ENCODE peak calls at places on chromosomes 5 and 9, in five cellular contexts. N, I, S, F and W are unnamed samples. For H3K4me1, the result is how much of the 10 kb centered on the place peaks cover.

GRCh38 chr5:96572864-96573512 is 89.2 kb upstream of the CAST start:
- DNase-seq in N (no peak), I (no peak), S (peak), F (no peak), W (no peak)

GRCh38 chr9:107137495-107138202 is 145.4 kb upstream of the RAD23B start:
- DNase-seq in N (no peak), I (no peak), S (peak), F (no peak), W (no peak)

GRCh38 chr5:15008476-15008875 is 136.9 kb upstream of the ANKH start:
- DNase-seq in N (peak), I (peak), S (peak), F (peak), W (peak)

GRCh38 chr5:164335837-164336236 is 830.4 kb downstream of the MAT2B start:
- DNase-seq in N (no peak), I (no peak), S (peak), F (no peak), W (no peak)

GRCh38 chr9:121627432-121627831 is 24.0 kb upstream of the DAB2IP start:
- DNase-seq in N (no peak), I (no peak), S (no peak), F (no peak), W (no peak)

GRCh38 chr9:98331536-98332259 is 76.2 kb upstream of the TBC1D2 start:
- DNase-seq in N (no peak), I (no peak), S (peak), F (no peak), W (no peak)

GRCh38 chr5:123485275-123485674 is 26.7 kb upstream of the CSNK1G3 start:
- DNase-seq in N (no peak), I (no peak), S (no peak), F (no peak), W (no peak)

GRCh38 chr9:136512651-136513066 is 29.8 kb upstream of the SEC16A start:
- DNase-seq in N (no peak), I (no peak), S (no peak), F (no peak), W (no peak)

GRCh38 chr9:121686930-121687541 is 35.6 kb downstream of the DAB2IP start:
- DNase-seq in N (peak), I (peak), S (peak), F (peak), W (no peak)

GRCh38 chr9:115553082-115553481 is 435.1 kb upstream of the TNC start:
- DNase-seq in N (no peak), I (no peak), S (no peak), F (no peak), W (no peak)

GRCh38 chr5:122095158-122095557 is 17.1 kb upstream of the LOX start:
- DNase-seq in N (no peak), I (no peak), S (no peak), F (no peak), W (no peak)

GRCh38 chr5:122093861-122094650 is 16.0 kb upstream of the LOX start:
- DNase-seq in N (no peak), I (no peak), S (peak), F (no peak), W (no peak)

GRCh38 chr5:122099060-122099790 is 21.2 kb upstream of the LOX start:
- DNase-seq in N (no peak), I (no peak), S (peak), F (no peak), W (no peak)

GRCh38 chr5:122093415-122093814 is 15.4 kb upstream of the LOX start:
- DNase-seq in N (no peak), I (no peak), S (peak), F (no peak), W (no peak)

DNA sequence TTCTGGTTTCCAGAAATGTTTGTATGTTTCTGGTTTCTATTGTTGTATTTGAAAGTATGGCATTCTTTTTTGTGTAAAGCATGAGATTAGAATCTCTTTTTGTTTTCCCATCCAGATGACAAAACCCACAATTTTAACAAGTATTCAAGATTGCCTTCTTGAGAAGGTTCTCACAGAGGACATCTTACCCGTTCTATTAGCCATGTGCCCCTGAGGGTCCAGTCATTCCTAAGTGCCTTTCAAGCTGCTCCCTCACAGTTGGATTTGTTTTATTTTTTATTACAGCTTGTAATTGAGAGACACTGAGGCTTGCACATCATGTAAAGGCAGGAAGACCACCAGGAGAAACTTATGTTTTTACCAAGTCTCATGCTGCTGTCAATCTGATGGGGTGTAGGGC is 19.3 kb upstream of the LOX start:
- DNase-seq in N (no peak), I (no peak), S (no peak), F (no peak), W (no peak)
- TF ChIP-seq POLR2A in N (no peak), I (no peak), S (no peak), F (no peak), W (no peak)

DNA sequence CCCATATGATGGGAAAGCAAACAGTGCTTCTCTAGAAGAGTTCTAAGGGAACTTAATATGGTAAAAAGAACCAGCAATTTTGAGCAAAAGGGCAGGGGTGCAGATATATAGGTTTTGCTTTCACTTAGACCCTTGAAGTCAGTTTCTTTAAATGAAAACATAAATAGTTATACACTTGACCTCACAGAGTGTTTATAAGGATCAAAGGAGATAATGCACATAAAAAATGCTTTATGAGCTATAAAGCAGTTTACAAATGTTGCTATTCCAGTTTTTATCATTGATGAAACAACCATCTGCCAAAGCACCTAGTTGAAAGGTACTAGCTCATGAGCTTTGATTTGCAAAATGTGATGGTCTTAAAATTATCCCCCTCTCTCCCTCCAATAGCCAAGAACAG is 45.7 kb downstream of the ITGA2 start:
- DNase-seq in N (no peak), I (no peak), S (no peak), F (no peak), W (no peak)
- H3K4me1 ChIP-seq in N (under half), I (under half), S (under half), F (under half), W (half or more)

GRCh38 chr9:27109621-27110020 is 596 bp downstream of the TEK start:
- DNase-seq in N (no peak), I (no peak), S (no peak), F (no peak), W (no peak)
- H3K4me3 ChIP-seq in N (no peak), I (peak), S (peak), F (no peak), W (peak)

GRCh38 chr9:2109066-2109650 is 94.0 kb downstream of the SMARCA2 start:
- DNase-seq in N (no peak), I (no peak), S (peak), F (no peak), W (no peak)
- TF ChIP-seq POLR2A in N (no peak), I (no peak), S (no peak), F (no peak), W (no peak)

GRCh38 chr9:129607026-129607397 is 13.9 kb downstream of the C9orf50 start:
- DNase-seq in N (no peak), I (no peak), S (no peak), F (no peak), W (no peak)
- H3K4me1 ChIP-seq in N (under half), I (under half), S (under half), F (under half), W (under half)

GRCh38 chr5:342501-343460 is 21.3 kb downstream of the AHRR start:
- DNase-seq in N (peak), I (no peak), S (no peak), F (no peak), W (no peak)

GRCh38 chr5:346229-346935 is 24.9 kb downstream of the AHRR start:
- DNase-seq in N (no peak), I (peak), S (no peak), F (no peak), W (no peak)

GRCh38 chr5:344668-345067 is 23.2 kb downstream of the AHRR start:
- DNase-seq in N (no peak), I (no peak), S (no peak), F (no peak), W (no peak)

GRCh38 chr5:345404-346195 is 24.1 kb downstream of the AHRR start:
- DNase-seq in N (no peak), I (peak), S (no peak), F (no peak), W (no peak)

GRCh38 chr5:343461-344401 is 22.2 kb downstream of the AHRR start:
- DNase-seq in N (peak), I (peak), S (peak), F (peak), W (no peak)
- H3K4me3 ChIP-seq in N (peak), I (no peak), S (peak), F (peak), W (peak)

GRCh38 chr5:176181271-176181855 is 56.9 kb upstream of the SIMC1 start:
- DNase-seq in N (no peak), I (no peak), S (no peak), F (peak), W (no peak)
- TF ChIP-seq POLR2A in N (no peak), I (no peak), S (no peak), F (no peak), W (no peak)

GRCh38 chr9:112382066-112382465 is 2.2 kb downstream of the HSDL2 start:
- DNase-seq in N (no peak), I (no peak), S (no peak), F (no peak), W (no peak)
- H3K4me1 ChIP-seq in N (under half), I (under half), S (under half), F (under half), W (under half)

DNA sequence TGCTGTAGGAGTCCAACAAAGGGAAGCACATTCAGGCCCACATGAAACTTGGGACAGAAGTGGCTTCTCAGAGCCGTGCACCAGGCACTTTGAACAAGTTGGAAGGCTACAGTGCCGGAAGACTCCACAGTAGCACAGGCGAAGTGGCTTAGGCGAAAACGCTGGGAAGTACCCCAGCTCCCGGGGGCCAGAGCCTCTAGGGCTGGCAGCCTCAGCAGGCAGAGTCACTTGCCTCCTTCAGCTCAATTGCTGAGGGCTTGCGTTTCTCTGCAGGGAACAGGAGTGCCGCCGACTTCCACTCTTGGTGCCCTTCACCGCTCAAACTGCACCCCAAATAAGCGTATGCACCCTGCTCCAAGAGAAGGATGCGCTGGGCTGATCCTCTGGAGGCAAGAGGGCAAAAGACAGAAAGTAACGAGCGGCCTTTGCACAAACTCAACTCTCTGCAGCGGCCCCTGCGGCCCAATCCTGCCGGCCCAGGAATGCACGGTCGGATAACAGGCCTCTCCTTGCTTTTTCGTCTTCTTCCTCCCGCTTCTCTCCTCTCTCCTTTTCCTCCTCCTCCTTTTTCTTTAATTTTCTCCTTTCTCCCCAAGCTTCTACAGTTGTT is 1.2 kb upstream of the S1PR3 start:
- DNase-seq in N (no peak), I (no peak), S (no peak), F (no peak), W (no peak)
- H3K4me3 ChIP-seq in N (no peak), I (no peak), S (no peak), F (peak), W (no peak)